ENCODE peak calls at places on chromosomes 4 and X, in six cellular contexts. One of them, this sample, is unnamed.

GRCh38 chr4:163161536-163162205 is 5.0 kb downstream of the NAF1 start:
- DNase-seq in esophagus squamous epithelium: no peak
- DNase-seq in prostate gland: no peak
- DNase-seq in body of pancreas: no peak
- DNase-seq in right lobe of liver: no peak
- DNase-seq in tibial nerve: no peak
- DNase-seq in this sample: no peak

GRCh38 chr4:143728171-143728570 is 27.7 kb upstream of the FREM3 start:
- DNase-seq in esophagus squamous epithelium: no peak
- DNase-seq in prostate gland: no peak
- DNase-seq in body of pancreas: peak; percentile 6
- DNase-seq in right lobe of liver: no peak
- DNase-seq in tibial nerve: no peak
- DNase-seq in this sample: peak; percentile 5

GRCh38 chr4:184826315-184827266 is 823 bp upstream of the ACSL1 start:
- DNase-seq in esophagus squamous epithelium: no peak
- DNase-seq in prostate gland: no peak
- DNase-seq in body of pancreas: peak; percentile 57
- DNase-seq in right lobe of liver: peak; percentile 58
- DNase-seq in tibial nerve: no peak
- DNase-seq in this sample: no peak

GRCh38 chrX:11724122-11725017 is 33.7 kb upstream of the MSL3 start:
- DNase-seq in esophagus squamous epithelium: no peak
- DNase-seq in prostate gland: peak; percentile 4
- DNase-seq in body of pancreas: peak; percentile 2
- DNase-seq in right lobe of liver: no peak
- DNase-seq in tibial nerve: peak; percentile 25
- DNase-seq in this sample: no peak

GRCh38 chrX:16695079-16695676 is 17.3 kb downstream of the CTPS2 start:
- DNase-seq in esophagus squamous epithelium: no peak
- DNase-seq in prostate gland: peak; percentile 32
- DNase-seq in body of pancreas: peak; percentile 34
- DNase-seq in right lobe of liver: peak; percentile 52
- DNase-seq in tibial nerve: peak; percentile 81
- DNase-seq in this sample: peak; percentile 64

GRCh38 chrX:41693024-41693423 is 4.3 kb downstream of the GPR34 start:
- DNase-seq in esophagus squamous epithelium: no peak
- DNase-seq in prostate gland: no peak
- DNase-seq in body of pancreas: no peak
- DNase-seq in right lobe of liver: no peak
- DNase-seq in tibial nerve: no peak
- DNase-seq in this sample: no peak

GRCh38 chrX:22366166-22366702 is 93.5 kb downstream of the CBLL2 start:
- DNase-seq in esophagus squamous epithelium: no peak
- DNase-seq in prostate gland: no peak
- DNase-seq in body of pancreas: no peak
- DNase-seq in right lobe of liver: no peak
- DNase-seq in tibial nerve: no peak
- DNase-seq in this sample: no peak

GRCh38 chr4:169254546-169254983 is 16.2 kb downstream of the SH3RF1 start:
- DNase-seq in esophagus squamous epithelium: no peak
- DNase-seq in prostate gland: no peak
- DNase-seq in body of pancreas: peak; percentile 38
- DNase-seq in right lobe of liver: peak; percentile 34
- DNase-seq in tibial nerve: peak; percentile 52
- DNase-seq in this sample: peak; percentile 64

GRCh38 chrX:16191605-16192004 is 24.3 kb downstream of the MAGEB17 start:
- DNase-seq in esophagus squamous epithelium: no peak
- DNase-seq in prostate gland: no peak
- DNase-seq in body of pancreas: no peak
- DNase-seq in right lobe of liver: no peak
- DNase-seq in tibial nerve: no peak
- DNase-seq in this sample: no peak

GRCh38 chr4:153159728-153160221 is 44.5 kb upstream of the TRIM2 start:
- DNase-seq in esophagus squamous epithelium: no peak
- DNase-seq in prostate gland: no peak
- DNase-seq in body of pancreas: no peak
- DNase-seq in right lobe of liver: no peak
- DNase-seq in tibial nerve: no peak
- DNase-seq in this sample: no peak

GRCh38 chr4:2142630-2143427 is 83.7 kb downstream of the NAT8L start:
- DNase-seq in esophagus squamous epithelium: no peak
- DNase-seq in prostate gland: no peak
- DNase-seq in body of pancreas: no peak
- DNase-seq in right lobe of liver: no peak
- DNase-seq in tibial nerve: no peak
- DNase-seq in this sample: no peak

GRCh38 chr4:53558981-53559620 is 32.2 kb downstream of the LNX1 start:
- DNase-seq in esophagus squamous epithelium: no peak
- DNase-seq in prostate gland: no peak
- DNase-seq in body of pancreas: no peak
- DNase-seq in right lobe of liver: no peak
- DNase-seq in tibial nerve: no peak
- DNase-seq in this sample: no peak

GRCh38 chr4:8332038-8332857 is 62.7 kb downstream of the HTRA3 start:
- DNase-seq in esophagus squamous epithelium: no peak
- DNase-seq in prostate gland: no peak
- DNase-seq in body of pancreas: no peak
- DNase-seq in right lobe of liver: no peak
- DNase-seq in tibial nerve: no peak
- DNase-seq in this sample: no peak

GRCh38 chr4:16757080-16757521 is 141.3 kb downstream of the LDB2 start:
- DNase-seq in esophagus squamous epithelium: no peak
- DNase-seq in prostate gland: no peak
- DNase-seq in body of pancreas: no peak
- DNase-seq in right lobe of liver: no peak
- DNase-seq in tibial nerve: no peak
- DNase-seq in this sample: no peak
- H3K4me3 ChIP-seq in esophagus squamous epithelium: no peak overlapping the region
- H3K4me3 ChIP-seq in prostate gland: no peak overlapping the region
- H3K4me3 ChIP-seq in body of pancreas: no peak overlapping the region
- H3K4me3 ChIP-seq in right lobe of liver: no peak overlapping the region
- H3K4me3 ChIP-seq in tibial nerve: no peak overlapping the region
- H3K4me3 ChIP-seq in this sample: no peak overlapping the region

DNA sequence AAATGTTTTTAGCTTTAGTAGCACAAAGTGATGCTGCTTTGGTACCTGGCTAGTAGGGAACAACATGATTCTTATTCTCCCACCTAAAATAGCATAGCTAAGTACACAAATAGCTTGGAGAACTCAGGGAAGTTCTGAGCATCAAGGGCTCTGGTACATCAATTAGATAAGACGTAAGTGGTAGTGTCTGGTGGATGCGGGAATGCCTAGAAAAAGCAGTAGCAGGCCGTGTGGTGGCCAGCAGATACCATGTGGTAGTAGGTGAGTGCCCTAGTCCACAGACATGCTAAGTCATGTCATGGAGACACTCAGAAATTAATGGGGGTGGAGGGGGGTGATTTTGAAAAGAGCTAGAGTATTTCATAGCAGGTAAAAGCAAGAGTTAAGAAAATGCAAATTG is 347.3 kb upstream of the NOCT start:
- DNase-seq in esophagus squamous epithelium: no peak
- DNase-seq in prostate gland: no peak
- DNase-seq in body of pancreas: no peak
- DNase-seq in right lobe of liver: no peak
- DNase-seq in tibial nerve: no peak
- DNase-seq in this sample: no peak
- H3K4me1 ChIP-seq in esophagus squamous epithelium: no peaks in the 10 kb centered on the region
- H3K4me1 ChIP-seq in prostate gland: no peaks in the 10 kb centered on the region
- H3K4me1 ChIP-seq in body of pancreas: no peaks in the 10 kb centered on the region
- H3K4me1 ChIP-seq in right lobe of liver: no peaks in the 10 kb centered on the region
- H3K4me1 ChIP-seq in tibial nerve: no peaks in the 10 kb centered on the region
- H3K4me1 ChIP-seq in this sample: peaks cover 6% of the 10 kb centered on the region

GRCh38 chr4:15848191-15848842 is 70.2 kb downstream of the CD38 start:
- DNase-seq in esophagus squamous epithelium: no peak
- DNase-seq in prostate gland: no peak
- DNase-seq in body of pancreas: no peak
- DNase-seq in right lobe of liver: no peak
- DNase-seq in tibial nerve: no peak
- DNase-seq in this sample: no peak
- TF ChIP-seq POLR2A in esophagus squamous epithelium: no peak
- TF ChIP-seq POLR2A in prostate gland: no peak
- TF ChIP-seq POLR2A in body of pancreas: no peak
- TF ChIP-seq POLR2A in right lobe of liver: no peak
- TF ChIP-seq POLR2A in tibial nerve: no peak
- TF ChIP-seq POLR2A in this sample: no peak

GRCh38 chr4:717601-718320 is 12.1 kb downstream of the PCGF3 start:
- DNase-seq in esophagus squamous epithelium: no peak
- DNase-seq in prostate gland: no peak
- DNase-seq in body of pancreas: no peak
- DNase-seq in right lobe of liver: no peak
- DNase-seq in tibial nerve: no peak
- DNase-seq in this sample: no peak
- H3K4me3 ChIP-seq in esophagus squamous epithelium: no peak overlapping the region
- H3K4me3 ChIP-seq in prostate gland: no peak overlapping the region
- H3K4me3 ChIP-seq in body of pancreas: no peak overlapping the region
- H3K4me3 ChIP-seq in right lobe of liver: no peak overlapping the region
- H3K4me3 ChIP-seq in tibial nerve: no peak overlapping the region
- H3K4me3 ChIP-seq in this sample: no peak overlapping the region

GRCh38 chrX:106894978-106895452 is 8.1 kb downstream of the RIPPLY1 start:
- DNase-seq in esophagus squamous epithelium: no peak
- DNase-seq in prostate gland: no peak
- DNase-seq in body of pancreas: no peak
- DNase-seq in right lobe of liver: peak; percentile 49
- DNase-seq in tibial nerve: no peak
- DNase-seq in this sample: peak; percentile 76
- H3K4me1 ChIP-seq in esophagus squamous epithelium: peaks cover 17% of the 10 kb centered on the region
- H3K4me1 ChIP-seq in prostate gland: no peaks in the 10 kb centered on the region
- H3K4me1 ChIP-seq in body of pancreas: peaks cover 15% of the 10 kb centered on the region
- H3K4me1 ChIP-seq in right lobe of liver: no peaks in the 10 kb centered on the region
- H3K4me1 ChIP-seq in tibial nerve: no peaks in the 10 kb centered on the region
- H3K4me1 ChIP-seq in this sample: no peaks in the 10 kb centered on the region

GRCh38 chr4:17336524-17336941 is 175.4 kb downstream of the QDPR start:
- DNase-seq in esophagus squamous epithelium: no peak
- DNase-seq in prostate gland: no peak
- DNase-seq in body of pancreas: no peak
- DNase-seq in right lobe of liver: peak; percentile 64
- DNase-seq in tibial nerve: no peak
- DNase-seq in this sample: peak; percentile 21
- TF ChIP-seq POLR2A in esophagus squamous epithelium: no peak
- TF ChIP-seq POLR2A in prostate gland: no peak
- TF ChIP-seq POLR2A in body of pancreas: no peak
- TF ChIP-seq POLR2A in right lobe of liver: no peak
- TF ChIP-seq POLR2A in tibial nerve: no peak
- TF ChIP-seq POLR2A in this sample: no peak

This sample was measured in adrenal gland.